ENCODE peak calls at places on chromosomes 11 and 22, in six cellular contexts. One of them, this sample, is unnamed.

GRCh38 chr11:58864335-58864734 is 19.8 kb upstream of the GLYATL2 start:
- DNase-seq in IMR-90: no peak
- DNase-seq in H1: no peak
- DNase-seq in trophoblast cell: no peak
- DNase-seq in neuronal stem cell: no peak
- DNase-seq in H9: no peak
- DNase-seq in this sample: no peak

GRCh38 chr22:17913705-17914282 is 110.6 kb downstream of the MICAL3 start:
- DNase-seq in neuronal stem cell: no peak
- DNase-seq in IMR-90: peak; percentile 58
- DNase-seq in trophoblast cell: no peak
- DNase-seq in H1: no peak
- DNase-seq in H9: no peak
- DNase-seq in this sample: no peak

GRCh38 chr11:124569697-124570096 is at the start of gene OR8A1:
- DNase-seq in trophoblast cell: no peak
- DNase-seq in H9: no peak
- DNase-seq in H1: no peak
- DNase-seq in neuronal stem cell: no peak
- DNase-seq in IMR-90: no peak
- DNase-seq in this sample: no peak

GRCh38 chr11:61694971-61695706 is 14.9 kb downstream of the DAGLA start:
- DNase-seq in neuronal stem cell: no peak
- DNase-seq in H1: no peak
- DNase-seq in trophoblast cell: peak; percentile 13
- DNase-seq in IMR-90: no peak
- DNase-seq in H9: peak; percentile 70
- DNase-seq in this sample: no peak

GRCh38 chr22:19612866-19613572 is 88.8 kb upstream of the CLDN5 start:
- DNase-seq in trophoblast cell: no peak
- DNase-seq in H9: no peak
- DNase-seq in IMR-90: no peak
- DNase-seq in H1: no peak
- DNase-seq in neuronal stem cell: no peak
- DNase-seq in this sample: no peak

GRCh38 chr11:126544311-126545056 is 189.0 kb downstream of the ST3GAL4 start:
- DNase-seq in trophoblast cell: no peak
- DNase-seq in neuronal stem cell: peak; percentile 79
- DNase-seq in H1: peak; percentile 56
- DNase-seq in IMR-90: peak; percentile 57
- DNase-seq in H9: peak; percentile 76
- DNase-seq in this sample: no peak

GRCh38 chr22:38949889-38950405 is 7.5 kb upstream of the APOBEC3A start:
- DNase-seq in H1: no peak
- DNase-seq in IMR-90: no peak
- DNase-seq in trophoblast cell: no peak
- DNase-seq in H9: no peak
- DNase-seq in neuronal stem cell: no peak
- DNase-seq in this sample: no peak

GRCh38 chr22:46673677-46674236 is 53.6 kb downstream of the GRAMD4 start:
- DNase-seq in neuronal stem cell: no peak
- DNase-seq in H1: no peak
- DNase-seq in IMR-90: no peak
- DNase-seq in trophoblast cell: no peak
- DNase-seq in H9: no peak
- DNase-seq in this sample: no peak

GRCh38 chr11:37718431-37718999 is 1120.5 kb upstream of the RAG2 start:
- DNase-seq in H9: no peak
- DNase-seq in trophoblast cell: no peak
- DNase-seq in neuronal stem cell: no peak
- DNase-seq in IMR-90: no peak
- DNase-seq in H1: no peak
- DNase-seq in this sample: no peak

GRCh38 chr11:117459979-117460300 is 132.3 kb downstream of the CEP164 start:
- DNase-seq in H9: no peak
- DNase-seq in neuronal stem cell: no peak
- DNase-seq in trophoblast cell: no peak
- DNase-seq in IMR-90: no peak
- DNase-seq in H1: no peak
- DNase-seq in this sample: no peak

GRCh38 chr22:17980013-17980510 is 44.3 kb downstream of the MICAL3 start:
- DNase-seq in neuronal stem cell: no peak
- DNase-seq in H1: no peak
- DNase-seq in trophoblast cell: no peak
- DNase-seq in IMR-90: no peak
- DNase-seq in H9: no peak
- DNase-seq in this sample: no peak

GRCh38 chr11:125262825-125263218 is 98.3 kb downstream of the PKNOX2 start:
- DNase-seq in H1: peak; percentile 68
- DNase-seq in trophoblast cell: no peak
- DNase-seq in IMR-90: peak; percentile 47
- DNase-seq in H9: peak; percentile 52
- DNase-seq in neuronal stem cell: peak; percentile 31
- DNase-seq in this sample: peak; percentile 73

GRCh38 chr22:43921361-43921760 is 2.2 kb upstream of the PNPLA3 start:
- DNase-seq in neuronal stem cell: no peak
- DNase-seq in trophoblast cell: peak; percentile 81
- DNase-seq in IMR-90: peak; percentile 77
- DNase-seq in H9: no peak
- DNase-seq in H1: no peak
- DNase-seq in this sample: peak; percentile 89

GRCh38 chr11:94959179-94959578 is 14.2 kb downstream of the CWC15 start:
- DNase-seq in trophoblast cell: no peak
- DNase-seq in H9: no peak
- DNase-seq in IMR-90: no peak
- DNase-seq in neuronal stem cell: no peak
- DNase-seq in H1: no peak
- DNase-seq in this sample: no peak

GRCh38 chr11:76380161-76380976 is 563 bp downstream of the THAP12 start:
- DNase-seq in trophoblast cell: peak; percentile 51
- DNase-seq in IMR-90: peak; percentile 13
- DNase-seq in H9: peak; percentile 43
- DNase-seq in H1: peak; percentile 55
- DNase-seq in neuronal stem cell: peak; percentile 29
- DNase-seq in this sample: peak; percentile 42

GRCh38 chr11:3120071-3120792 is 44.9 kb downstream of the OSBPL5 start:
- DNase-seq in trophoblast cell: no peak
- DNase-seq in neuronal stem cell: no peak
- DNase-seq in IMR-90: no peak
- DNase-seq in H9: no peak
- DNase-seq in H1: no peak
- DNase-seq in this sample: no peak

GRCh38 chr22:29912605-29913398 is 29.8 kb downstream of the MTMR3 start:
- DNase-seq in trophoblast cell: no peak
- DNase-seq in H1: no peak
- DNase-seq in H9: no peak
- DNase-seq in IMR-90: peak; percentile 93
- DNase-seq in neuronal stem cell: no peak
- DNase-seq in this sample: peak; percentile 82

GRCh38 chr11:110000045-110000502 is 93.1 kb upstream of the ZC3H12C start:
- DNase-seq in H9: no peak
- DNase-seq in IMR-90: peak; percentile 99
- DNase-seq in neuronal stem cell: no peak
- DNase-seq in trophoblast cell: peak; percentile 27
- DNase-seq in H1: no peak
- DNase-seq in this sample: peak; percentile 96

GRCh38 chr11:727859-728748 is 19.2 kb upstream of the TALDO1 start:
- DNase-seq in H9: peak; percentile 89
- DNase-seq in H1: peak; percentile 98
- DNase-seq in trophoblast cell: peak; percentile 94
- DNase-seq in neuronal stem cell: peak; percentile 71
- DNase-seq in IMR-90: peak; percentile 72
- DNase-seq in this sample: peak; percentile 81

GRCh38 chr11:124898711-124899110 is 1.0 kb upstream of the ROBO4 start:
- DNase-seq in H1: peak; percentile 47
- DNase-seq in H9: peak; percentile 51
- DNase-seq in trophoblast cell: no peak
- DNase-seq in IMR-90: no peak
- DNase-seq in neuronal stem cell: no peak
- DNase-seq in this sample: no peak

GRCh38 chr11:9719949-9720646 is 56.2 kb downstream of the SWAP70 start:
- DNase-seq in H9: no peak
- DNase-seq in neuronal stem cell: no peak
- DNase-seq in trophoblast cell: no peak
- DNase-seq in IMR-90: no peak
- DNase-seq in H1: no peak
- DNase-seq in this sample: no peak

GRCh38 chr22:19779011-19779421 is 18.4 kb downstream of the TBX1 start:
- DNase-seq in trophoblast cell: no peak
- DNase-seq in H9: no peak
- DNase-seq in IMR-90: no peak
- DNase-seq in H1: no peak
- DNase-seq in neuronal stem cell: no peak
- DNase-seq in this sample: no peak

GRCh38 chr22:43126506-43127165 is 16.1 kb downstream of the BIK start:
- DNase-seq in trophoblast cell: peak; percentile 95
- DNase-seq in neuronal stem cell: no peak
- DNase-seq in IMR-90: peak; percentile 85
- DNase-seq in H9: no peak
- DNase-seq in H1: peak; percentile 51
- DNase-seq in this sample: peak; percentile 85

GRCh38 chr11:95799531-95799930 is 9.2 kb downstream of the CEP57 start:
- DNase-seq in neuronal stem cell: no peak
- DNase-seq in H1: no peak
- DNase-seq in H9: no peak
- DNase-seq in trophoblast cell: no peak
- DNase-seq in IMR-90: no peak
- DNase-seq in this sample: no peak

GRCh38 chr11:113721462-113722066 is 15.5 kb upstream of the TMPRSS5 start:
- DNase-seq in H1: no peak
- DNase-seq in trophoblast cell: no peak
- DNase-seq in IMR-90: peak; percentile 7
- DNase-seq in neuronal stem cell: no peak
- DNase-seq in H9: no peak
- DNase-seq in this sample: no peak

DNA sequence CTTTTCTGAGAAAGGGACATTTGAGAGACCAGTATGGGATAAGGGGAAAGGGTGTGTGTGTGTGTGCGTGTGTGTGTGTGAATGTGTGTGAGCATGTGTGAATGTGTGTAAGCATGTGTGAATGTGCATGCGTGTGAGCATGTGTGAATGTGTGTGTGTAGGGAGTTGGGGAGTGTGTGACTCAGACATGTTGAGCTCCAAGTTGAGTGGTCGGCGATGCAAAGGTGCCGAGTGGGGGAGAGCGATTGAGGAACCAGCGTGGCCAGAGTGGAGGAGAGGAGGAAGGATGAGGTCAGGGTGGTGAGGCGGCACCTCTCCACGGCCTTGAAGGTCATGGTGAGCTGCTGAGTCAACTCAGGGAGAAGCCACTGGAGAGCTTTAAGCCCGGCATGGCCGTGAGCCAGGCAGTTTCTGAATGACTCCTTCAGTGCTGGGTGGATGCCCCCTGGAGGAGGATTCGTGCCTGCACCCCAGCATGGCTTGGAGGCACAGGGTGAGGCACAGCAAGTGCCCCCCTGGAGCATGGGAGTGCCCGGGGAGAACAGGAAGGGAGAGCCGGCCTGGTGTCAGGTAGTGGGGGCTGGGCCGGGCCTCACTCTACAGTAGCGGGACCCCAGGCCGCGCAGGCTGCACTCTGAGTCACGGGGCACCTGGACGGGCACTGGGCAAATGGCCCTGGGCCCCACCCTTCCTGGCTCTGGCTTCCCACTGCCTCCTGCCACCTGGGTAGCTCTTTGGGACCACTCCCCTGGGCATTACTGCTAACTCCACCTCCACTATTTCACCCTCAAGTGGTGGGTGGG is 8.2 kb upstream of the CCDC88B start:
- DNase-seq in trophoblast cell: peak; percentile 50
- DNase-seq in H1: peak; percentile 76
- DNase-seq in IMR-90: peak; percentile 87
- DNase-seq in neuronal stem cell: no peak
- DNase-seq in H9: peak; percentile 73
- DNase-seq in this sample: peak; percentile 90
- H2AK5ac ChIP-seq in trophoblast cell: peak overlapping the region; percentile 8
- H2AK5ac ChIP-seq in H1: peak overlapping the region; percentile 82
- H2AK5ac ChIP-seq in IMR-90: peak overlapping the region; percentile 92
- H2AK5ac ChIP-seq in neuronal stem cell: peak overlapping the region; percentile 75
- H2AK5ac ChIP-seq in H9: no peak overlapping the region
- H2AK5ac ChIP-seq in this sample: peak overlapping the region; percentile 50

GRCh38 chr11:16825091-16825490 is 86.6 kb downstream of the C11orf58 start:
- DNase-seq in trophoblast cell: no peak
- DNase-seq in IMR-90: no peak
- DNase-seq in H1: no peak
- DNase-seq in neuronal stem cell: peak; percentile 43
- DNase-seq in H9: no peak
- DNase-seq in this sample: no peak

GRCh38 chr11:16825968-16826367 is 87.5 kb downstream of the C11orf58 start:
- DNase-seq in H9: no peak
- DNase-seq in neuronal stem cell: no peak
- DNase-seq in IMR-90: no peak
- DNase-seq in trophoblast cell: no peak
- DNase-seq in H1: no peak
- DNase-seq in this sample: no peak

GRCh38 chr11:16831281-16832192 is 93.1 kb downstream of the C11orf58 start:
- DNase-seq in H1: no peak
- DNase-seq in IMR-90: no peak
- DNase-seq in trophoblast cell: peak; percentile 36
- DNase-seq in neuronal stem cell: no peak
- DNase-seq in H9: no peak
- DNase-seq in this sample: peak; percentile 15

GRCh38 chr11:16832193-16832539 is 93.7 kb downstream of the C11orf58 start:
- DNase-seq in neuronal stem cell: no peak
- DNase-seq in H9: no peak
- DNase-seq in IMR-90: no peak
- DNase-seq in H1: no peak
- DNase-seq in trophoblast cell: no peak
- DNase-seq in this sample: no peak

GRCh38 chr11:16827139-16827538 is 88.7 kb downstream of the C11orf58 start:
- DNase-seq in IMR-90: no peak
- DNase-seq in H9: no peak
- DNase-seq in neuronal stem cell: no peak
- DNase-seq in trophoblast cell: no peak
- DNase-seq in H1: no peak
- DNase-seq in this sample: no peak
- H2BK5ac ChIP-seq in IMR-90: no peak overlapping the region
- H2BK5ac ChIP-seq in H9: no peak overlapping the region
- H2BK5ac ChIP-seq in neuronal stem cell: no peak overlapping the region
- H2BK5ac ChIP-seq in trophoblast cell: no peak overlapping the region
- H2BK5ac ChIP-seq in H1: no peak overlapping the region
- H2BK5ac ChIP-seq in this sample: no peak overlapping the region

DNA sequence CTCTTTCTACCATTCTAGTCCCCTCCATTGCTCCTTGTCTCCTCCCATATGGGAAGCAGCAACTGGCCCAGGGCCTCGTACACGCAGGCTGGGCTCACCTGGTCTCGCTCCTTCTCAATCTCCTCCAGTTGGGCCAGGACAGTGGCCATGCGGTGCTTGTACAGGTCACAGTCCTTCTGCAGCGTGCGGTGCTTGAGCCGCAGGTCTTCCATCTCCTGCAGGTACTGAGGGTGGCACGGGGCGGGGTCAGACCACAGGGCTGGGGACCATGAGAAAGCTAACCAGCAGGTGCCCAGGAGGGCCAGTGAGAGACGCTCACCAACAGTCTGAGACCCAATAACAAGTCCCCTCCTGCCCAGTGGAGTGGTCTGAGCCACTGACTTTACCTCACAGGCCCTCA is 11.5 kb downstream of the CARD10 start:
- DNase-seq in trophoblast cell: no peak
- DNase-seq in neuronal stem cell: no peak
- DNase-seq in H9: no peak
- DNase-seq in IMR-90: no peak
- DNase-seq in H1: no peak
- DNase-seq in this sample: no peak
- H3K14ac ChIP-seq in trophoblast cell: no peak overlapping the region
- H3K14ac ChIP-seq in neuronal stem cell: no peak overlapping the region
- H3K14ac ChIP-seq in H9: no peak overlapping the region
- H3K14ac ChIP-seq in IMR-90: no peak overlapping the region
- H3K14ac ChIP-seq in H1: no peak overlapping the region
- H3K14ac ChIP-seq in this sample: no peak overlapping the region

GRCh38 chr11:6481012-6481923 is at the start of the genes ARFIP2 and TIMM10B:
- DNase-seq in H1: peak; percentile 95
- DNase-seq in IMR-90: peak; percentile 98
- DNase-seq in neuronal stem cell: peak; percentile 93
- DNase-seq in trophoblast cell: peak; percentile 99
- DNase-seq in H9: peak; percentile 99
- DNase-seq in this sample: peak; percentile 99
- H2AK5ac ChIP-seq in H1: peak within 1 kb of the TSS; percentile 91
- H2AK5ac ChIP-seq in IMR-90: peak within 1 kb of the TSS; percentile 93
- H2AK5ac ChIP-seq in neuronal stem cell: peak within 1 kb of the TSS; percentile 36
- H2AK5ac ChIP-seq in trophoblast cell: peak within 1 kb of the TSS; percentile 49
- H2AK5ac ChIP-seq in H9: peak within 1 kb of the TSS; percentile 15
- H2AK5ac ChIP-seq in this sample: peak within 1 kb of the TSS; percentile 89